ENCODE peak calls at places on chromosomes 2 and 18, in six cellular contexts. R, E, D, Y, S and N are unnamed samples.

GRCh38 chr2:36824281-36824680 is 127.8 kb downstream of the VIT start:
- DNase-seq in R (peak; percentile 73), E (no peak), D (no peak), Y (no peak), S (no peak), N (no peak)

GRCh38 chr2:39659765-39660611 is 5.7 kb upstream of the TMEM178A start:
- DNase-seq in R (no peak), E (no peak), D (no peak), Y (peak; percentile 67), S (no peak), N (no peak)

GRCh38 chr2:112583497-112584133 is 794 bp upstream of the CHCHD5 start:
- DNase-seq in R (no peak), E (peak; percentile 11), D (no peak), Y (peak; percentile 9), S (no peak), N (no peak)

GRCh38 chr2:64338910-64339500 is 115.0 kb upstream of the LGALSL start:
- DNase-seq in R (no peak), E (no peak), D (no peak), Y (peak; percentile 54), S (no peak), N (no peak)

GRCh38 chr2:60439219-60439974 is 114.1 kb downstream of the BCL11A start:
- DNase-seq in R (peak; percentile 70), E (peak; percentile 24), D (no peak), Y (no peak), S (no peak), N (no peak)

GRCh38 chr2:226800941-226801784 is 1.5 kb upstream of the IRS1 start:
- DNase-seq in R (peak; percentile 91), E (peak; percentile 91), D (peak; percentile 78), Y (peak; percentile 71), S (peak; percentile 94), N (no peak)

GRCh38 chr2:179981085-179981484 is 26.0 kb downstream of the CWC22 start:
- DNase-seq in R (no peak), E (no peak), D (no peak), Y (peak; percentile 18), S (no peak), N (no peak)

GRCh38 chr2:144357623-144358400 is 162.1 kb downstream of the ZEB2 start:
- DNase-seq in R (no peak), E (no peak), D (no peak), Y (peak; percentile 98), S (no peak), N (peak; percentile 85)

GRCh38 chr2:209970271-209970670 is 32.2 kb upstream of the RPE start:
- DNase-seq in R (no peak), E (no peak), D (no peak), Y (no peak), S (no peak), N (no peak)

GRCh38 chr2:10523406-10524189 is 75.5 kb upstream of the ODC1 start:
- DNase-seq in R (no peak), E (no peak), D (no peak), Y (no peak), S (no peak), N (no peak)

GRCh38 chr2:79512442-79513401 is at the start of gene CTNNA2:
- DNase-seq in R (peak; percentile 92), E (peak; percentile 98), D (no peak), Y (no peak), S (peak; percentile 34), N (peak; percentile 44)

GRCh38 chr18:21191596-21192307 is 50.3 kb upstream of the GREB1L start:
- DNase-seq in R (peak; percentile 86), E (peak; percentile 75), D (peak; percentile 59), Y (peak; percentile 55), S (peak; percentile 64), N (peak; percentile 47)

GRCh38 chr2:240051697-240052096 is 1.6 kb downstream of the OR6B3 start:
- DNase-seq in R (no peak), E (no peak), D (no peak), Y (no peak), S (no peak), N (no peak)

GRCh38 chr2:33476100-33476792 is at the start of gene RASGRP3:
- DNase-seq in R (peak; percentile 52), E (peak; percentile 50), D (peak; percentile 96), Y (peak; percentile 68), S (peak; percentile 95), N (peak; percentile 56)

GRCh38 chr2:157946919-157947557 is 70.9 kb upstream of the ACVR1 start:
- DNase-seq in R (no peak), E (no peak), D (no peak), Y (no peak), S (no peak), N (no peak)

GRCh38 chr2:105248316-105249070 is 7.0 kb downstream of the GPR45 start:
- DNase-seq in R (no peak), E (no peak), D (no peak), Y (no peak), S (no peak), N (no peak)

GRCh38 chr2:168254158-168254935 is 7.0 kb upstream of the STK39 start:
- DNase-seq in R (no peak), E (no peak), D (no peak), Y (peak; percentile 55), S (no peak), N (no peak)

GRCh38 chr2:79971807-79972206 is 332.7 kb downstream of the LRRTM1 start:
- DNase-seq in R (peak; percentile 65), E (no peak), D (no peak), Y (no peak), S (no peak), N (no peak)

GRCh38 chr2:233852056-233852455 is 2.3 kb downstream of the HJURP start:
- DNase-seq in R (no peak), E (no peak), D (no peak), Y (no peak), S (no peak), N (no peak)

GRCh38 chr2:37132914-37133313 is 23.9 kb downstream of the EIF2AK2 start:
- DNase-seq in R (no peak), E (no peak), D (no peak), Y (no peak), S (no peak), N (no peak)

GRCh38 chr2:200455958-200456421 is 53.9 kb downstream of the KCTD18 start:
- DNase-seq in R (no peak), E (no peak), D (no peak), Y (no peak), S (no peak), N (no peak)

GRCh38 chr18:45291616-45292612 is 323.4 kb upstream of the SLC14A2 start:
- DNase-seq in R (peak; percentile 28), E (peak; percentile 35), D (no peak), Y (peak; percentile 18), S (no peak), N (peak; percentile 57)

GRCh38 chr2:13616059-13616458 is 899.3 kb downstream of the TRIB2 start:
- DNase-seq in R (no peak), E (no peak), D (no peak), Y (no peak), S (no peak), N (no peak)

GRCh38 chr2:157785200-157785599 is 90.9 kb downstream of the ACVR1 start:
- DNase-seq in R (no peak), E (peak; percentile 38), D (no peak), Y (peak; percentile 65), S (peak; percentile 30), N (no peak)

GRCh38 chr18:24678626-24679025 is 218.2 kb downstream of the HRH4 start:
- DNase-seq in R (no peak), E (no peak), D (no peak), Y (no peak), S (no peak), N (no peak)
- H3K27me3 ChIP-seq in R (no peaks in the 10 kb centered on the region), E (no peaks in the 10 kb centered on the region), D (peaks cover 2% of the 10 kb centered on the region), Y (no peaks in the 10 kb centered on the region), S (peaks cover 3% of the 10 kb centered on the region), N (no peaks in the 10 kb centered on the region)

GRCh38 chr2:175003875-175004729 is 1.1 kb downstream of the CHN1 start:
- DNase-seq in R (peak; percentile 79), E (peak; percentile 74), D (no peak), Y (no peak), S (peak; percentile 12), N (peak; percentile 30)
- H3K27me3 ChIP-seq in R (no peaks in the 10 kb centered on the region), E (no peaks in the 10 kb centered on the region), D (no peaks in the 10 kb centered on the region), Y (peaks cover 11% of the 10 kb centered on the region), S (no peaks in the 10 kb centered on the region), N (peaks cover 56% of the 10 kb centered on the region)

DNA sequence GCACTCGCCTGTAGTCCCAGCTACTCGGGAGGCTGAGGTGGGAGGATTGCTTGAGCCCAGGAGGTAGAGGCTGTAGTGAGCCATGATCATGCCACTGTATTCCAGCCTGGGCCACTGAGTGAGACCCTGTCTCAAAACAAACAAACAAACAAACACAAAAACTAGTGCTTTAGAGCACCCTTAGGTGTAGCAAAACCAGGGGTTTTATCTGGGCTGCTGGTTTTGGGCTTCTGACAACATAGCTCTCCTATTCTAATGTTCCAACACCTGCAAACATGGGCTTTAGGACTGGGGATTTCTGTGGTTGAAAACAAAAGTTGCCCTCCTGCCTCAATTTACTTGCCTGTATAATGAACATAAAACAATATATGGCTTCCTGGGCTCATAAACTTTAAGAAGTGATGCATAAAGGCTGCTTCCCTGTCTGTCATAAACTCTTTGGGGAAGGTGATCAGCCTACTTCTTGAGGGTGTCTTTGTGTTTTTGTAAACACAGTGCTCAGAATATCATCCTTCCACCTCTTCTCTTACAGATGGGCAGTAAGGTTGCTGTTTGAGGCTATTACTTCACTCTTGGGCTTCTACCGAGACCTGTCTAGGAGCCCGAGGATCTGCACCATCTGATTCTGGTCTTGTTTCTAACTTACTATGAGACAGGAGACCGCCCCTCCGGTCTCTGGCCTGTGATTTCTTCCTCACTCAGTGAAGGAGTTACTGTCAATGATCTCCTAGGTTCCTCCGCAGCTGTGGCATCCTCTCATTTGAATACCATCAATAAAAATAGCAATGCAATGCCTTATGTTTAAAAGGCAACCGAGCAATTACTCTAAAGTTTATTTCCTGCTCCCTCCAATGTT is 246.5 kb downstream of the MYCN start:
- DNase-seq in R (no peak), E (no peak), D (no peak), Y (no peak), S (no peak), N (no peak)
- H3K27me3 ChIP-seq in R (no peaks in the 10 kb centered on the region), E (no peaks in the 10 kb centered on the region), D (no peaks in the 10 kb centered on the region), Y (no peaks in the 10 kb centered on the region), S (no peaks in the 10 kb centered on the region), N (no peaks in the 10 kb centered on the region)

DNA sequence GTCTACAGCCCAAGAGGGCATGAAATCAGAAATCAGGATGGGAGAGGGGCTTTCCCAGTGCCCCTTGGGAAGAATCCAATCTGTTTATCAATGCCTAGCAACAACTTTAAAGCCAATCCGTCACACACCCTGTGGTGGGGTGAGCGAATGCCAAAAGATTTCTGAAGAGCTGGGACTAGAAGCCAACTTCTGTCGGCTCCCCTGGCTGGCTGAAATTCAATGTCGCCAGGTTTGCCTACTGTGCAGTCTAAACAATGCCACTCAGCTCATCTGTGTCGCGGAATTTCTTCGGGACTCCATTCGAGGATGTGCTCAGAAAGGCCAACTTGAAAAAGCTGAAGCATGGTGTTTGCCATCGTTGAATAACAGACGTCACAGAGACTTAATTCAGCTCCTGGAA is 31.6 kb upstream of the NCKAP5 start:
- DNase-seq in R (no peak), E (no peak), D (no peak), Y (no peak), S (peak; percentile 31), N (no peak)
- H3K27me3 ChIP-seq in R (no peaks in the 10 kb centered on the region), E (no peaks in the 10 kb centered on the region), D (no peaks in the 10 kb centered on the region), Y (no peaks in the 10 kb centered on the region), S (no peaks in the 10 kb centered on the region), N (no peaks in the 10 kb centered on the region)